ENCODE peak calls at places on chromosome 9, in nine cellular contexts. D is AG09309, R is heart right ventricle, N is adrenal gland, Y is ovary, T is coronary artery, Q is dorsolateral prefrontal cortex, M is Peyer's patch, F is fibroblast of mammary gland. W is an unnamed sample.

GRCh38 chr9:98117984-98118639 is 910 bp downstream of the TRIM14 start:
- DNase-seq in D (no peak), Y (no peak), R (no peak), F (peak), N (peak), M (peak), T (no peak), Q (no peak), W (peak)

GRCh38 chr9:75071530-75072122 is 16.3 kb downstream of the NMRK1 start:
- DNase-seq in D (no peak), F (peak), N (no peak), Q (no peak), Y (no peak), M (peak), R (no peak), T (no peak), W (no peak)

GRCh38 chr9:37911271-37911681 is 7.3 kb upstream of the SLC25A51 start:
- DNase-seq in T (peak), N (peak), Y (peak), Q (no peak), M (no peak), R (no peak), F (peak), D (no peak), W (peak)

GRCh38 chr9:93098236-93098946 is 2.4 kb downstream of the CARD19 start:
- DNase-seq in D (peak), M (peak), N (peak), R (peak), Q (peak), Y (peak), F (peak), T (peak), W (peak)

GRCh38 chr9:88259041-88259440 is 120.8 kb upstream of the SPATA31C2 start:
- DNase-seq in Q (no peak), M (no peak), N (no peak), Y (no peak), D (no peak), R (no peak), T (no peak), F (peak), W (no peak)

GRCh38 chr9:91193658-91194391 is 167.9 kb downstream of the AUH start:
- DNase-seq in Q (peak), R (peak), Y (peak), T (peak), N (peak), D (peak), F (peak), M (peak), W (peak)

GRCh38 chr9:130518943-130519772 is 60.2 kb upstream of the FUBP3 start:
- DNase-seq in R (no peak), M (no peak), Y (no peak), N (no peak), T (no peak), F (no peak), Q (no peak), D (no peak), W (no peak)

GRCh38 chr9:121840838-121841760 is 189.7 kb downstream of the DAB2IP start:
- DNase-seq in Q (no peak), M (peak), R (no peak), F (no peak), T (peak), D (no peak), Y (no peak), N (peak), W (no peak)

GRCh38 chr9:133114451-133114885 is 6.6 kb downstream of the RALGDS start:
- DNase-seq in Y (peak), F (no peak), D (no peak), R (peak), T (no peak), Q (peak), N (peak), M (no peak), W (no peak)

GRCh38 chr9:7534211-7534935 is 265.2 kb downstream of the DMAC1 start:
- DNase-seq in Q (no peak), Y (no peak), F (no peak), M (no peak), T (no peak), N (no peak), R (no peak), D (no peak), W (peak)

GRCh38 chr9:121404906-121405305 is 34.9 kb upstream of the STOM start:
- DNase-seq in Y (no peak), D (no peak), N (no peak), R (no peak), Q (no peak), M (no peak), T (no peak), F (no peak), W (no peak)

GRCh38 chr9:79127661-79128060 is 444.1 kb upstream of the TLE4 start:
- DNase-seq in Q (no peak), R (no peak), F (no peak), N (no peak), Y (no peak), M (no peak), D (peak), T (no peak), W (no peak)

GRCh38 chr9:93674580-93675335 is 98.4 kb downstream of the PHF2 start:
- DNase-seq in N (peak), F (no peak), D (no peak), Q (peak), R (peak), M (peak), T (peak), Y (peak), W (no peak)

GRCh38 chr9:13532407-13532806 is 252.9 kb upstream of the MPDZ start:
- DNase-seq in R (no peak), Y (no peak), F (no peak), M (no peak), Q (no peak), T (no peak), D (no peak), N (no peak), W (no peak)

GRCh38 chr9:20621553-20622329 is 558 bp downstream of the MLLT3 start:
- DNase-seq in Y (peak), T (peak), R (peak), D (no peak), F (peak), Q (peak), N (peak), M (peak), W (peak)

GRCh38 chr9:136726118-136726517 is 13.7 kb downstream of the DIPK1B start:
- DNase-seq in Y (no peak), R (no peak), M (no peak), F (no peak), Q (no peak), N (no peak), D (no peak), T (no peak), W (no peak)
- H3K4me3 ChIP-seq in Y (peak), R (peak), M (peak), F (peak), Q (peak), N (no peak), D (peak), T (peak), W (peak)

GRCh38 chr9:9729082-9729481 is 883.7 kb downstream of the PTPRD start:
- DNase-seq in T (no peak), Y (no peak), Q (no peak), D (no peak), N (no peak), M (no peak), R (no peak), F (no peak), W (no peak)

DNA sequence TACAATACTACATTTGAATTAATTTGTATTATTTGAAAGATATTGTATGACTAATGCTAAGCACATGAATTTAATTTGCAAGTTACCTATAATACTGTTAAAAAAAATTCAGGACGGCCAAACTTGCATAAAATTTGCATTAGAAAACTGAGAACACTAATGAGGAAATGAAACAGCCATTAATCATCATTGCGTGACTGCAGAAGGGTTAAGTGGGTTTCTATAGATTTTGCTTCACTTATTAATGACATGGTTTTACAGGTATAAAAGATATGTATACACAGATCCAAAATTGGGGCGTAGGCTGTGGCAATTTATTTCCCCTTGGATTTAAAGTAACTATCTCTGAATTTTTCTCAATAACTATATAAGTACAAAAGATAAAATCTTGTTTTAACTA is 882.6 kb downstream of the PTPRD start:
- DNase-seq in T (no peak), M (no peak), Q (no peak), F (no peak), N (no peak), R (no peak), D (no peak), Y (no peak), W (no peak)
- TF ChIP-seq CTCF in T (no peak), M (no peak), Q (no peak), F (no peak), N (no peak), R (no peak), D (no peak), Y (no peak), W (no peak)

GRCh38 chr9:35686222-35687203 is 3.2 kb downstream of the TPM2 start:
- DNase-seq in D (no peak), R (peak), T (no peak), Y (no peak), F (peak), M (no peak), N (no peak), Q (no peak), W (peak)
- H3K4me3 ChIP-seq in D (peak), R (peak), T (peak), Y (peak), F (peak), M (no peak), N (no peak), Q (no peak), W (peak)

GRCh38 chr9:126564716-126565115 is 49.0 kb upstream of the LMX1B start:
- DNase-seq in R (no peak), M (no peak), Y (no peak), T (no peak), N (no peak), D (no peak), F (no peak), Q (no peak), W (no peak)
- TF ChIP-seq CTCF in R (no peak), M (no peak), Y (no peak), T (no peak), N (no peak), D (no peak), F (no peak), Q (no peak), W (no peak)

DNA sequence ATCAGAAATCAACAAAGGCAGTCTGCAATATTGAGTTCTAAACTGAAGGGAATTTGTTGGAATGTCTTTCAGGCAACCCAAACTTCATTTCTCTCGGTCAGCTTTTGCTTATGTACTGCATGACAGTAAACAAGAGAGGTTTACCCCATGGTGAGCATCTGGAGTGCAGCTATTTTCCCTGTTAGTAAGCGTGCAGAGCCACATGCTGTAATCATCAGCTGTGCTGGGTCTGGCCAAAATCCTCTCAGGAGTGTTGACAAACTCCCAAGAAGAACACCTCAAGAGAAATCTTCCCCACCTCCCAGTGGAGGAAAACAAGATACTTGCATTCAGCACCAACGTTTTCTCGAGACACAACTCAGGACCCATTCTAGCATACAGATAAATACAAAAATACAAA is 83.6 kb upstream of the ADAMTSL1 start:
- DNase-seq in M (no peak), F (peak), N (no peak), T (no peak), D (no peak), R (no peak), Q (no peak), Y (no peak), W (peak)
- H3K4me3 ChIP-seq in M (no peak), F (no peak), N (no peak), T (no peak), D (no peak), R (no peak), Q (no peak), Y (no peak), W (no peak)

DNA sequence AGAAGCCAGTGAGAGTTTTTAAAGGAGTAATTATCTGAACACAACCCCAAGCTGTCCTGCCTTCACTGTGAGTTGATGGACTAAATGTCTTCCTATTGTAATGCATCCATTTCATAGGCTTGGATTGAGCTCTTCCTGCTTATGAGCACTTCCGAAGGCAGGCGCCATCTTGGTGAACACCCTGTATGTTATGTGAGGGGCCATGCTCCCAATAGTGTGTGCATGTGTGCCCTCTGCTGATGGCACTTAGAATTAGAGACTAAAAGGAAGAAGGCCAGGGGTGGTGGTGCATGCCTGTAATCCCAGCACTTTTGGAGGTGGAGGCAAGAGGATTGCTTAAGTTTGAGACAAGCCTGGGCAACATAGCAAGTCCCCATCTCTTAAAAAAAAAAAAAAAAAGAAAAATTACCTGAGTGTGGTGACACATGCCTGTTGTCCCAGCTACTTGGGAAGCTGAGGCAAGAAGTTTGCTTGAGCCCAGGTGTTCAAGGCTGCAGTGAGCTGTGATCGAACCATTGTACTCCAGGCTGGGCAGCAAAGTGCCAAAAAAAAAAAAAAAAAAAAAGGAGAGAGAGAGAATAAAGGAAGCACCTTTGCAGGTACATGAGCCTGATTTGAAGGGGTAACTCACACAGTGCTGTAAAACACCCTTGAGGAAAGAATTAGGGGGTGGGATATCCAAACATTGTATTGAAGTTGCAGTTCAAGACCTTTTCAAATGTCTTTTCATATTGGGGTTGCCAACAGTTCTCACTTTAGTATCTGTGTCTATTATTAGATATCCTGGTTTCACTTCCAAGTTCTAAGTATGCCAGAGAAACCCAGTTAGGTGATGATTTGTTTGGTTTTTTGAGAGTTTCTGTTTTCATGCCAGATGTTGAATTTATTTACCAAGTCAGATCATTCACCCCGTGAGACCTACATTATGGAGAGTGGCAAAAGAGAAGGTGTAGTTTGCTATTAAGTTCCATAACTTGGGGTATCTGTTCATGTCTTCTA is 64.8 kb downstream of the C9orf152 start:
- DNase-seq in D (no peak), N (no peak), Q (no peak), T (no peak), Y (no peak), R (no peak), F (no peak), M (no peak), W (no peak)
- TF ChIP-seq CTCF in D (no peak), N (no peak), Q (no peak), T (no peak), Y (no peak), R (no peak), F (peak), M (no peak), W (peak)

GRCh38 chr9:135801070-135801469 is 99.1 kb downstream of the KCNT1 start:
- DNase-seq in D (no peak), Q (no peak), R (no peak), Y (no peak), N (no peak), T (no peak), M (no peak), F (no peak), W (no peak)

GRCh38 chr9:135803441-135803840 is 101.5 kb downstream of the KCNT1 start:
- DNase-seq in Q (no peak), D (no peak), T (no peak), R (no peak), F (no peak), N (no peak), M (no peak), Y (no peak), W (no peak)

GRCh38 chr9:135802876-135803419 is 101.0 kb downstream of the KCNT1 start:
- DNase-seq in N (no peak), R (no peak), Y (no peak), Q (no peak), M (no peak), F (no peak), T (no peak), D (no peak), W (no peak)

GRCh38 chr9:135805422-135806022 is 101.8 kb downstream of the CAMSAP1 start:
- DNase-seq in Q (no peak), F (no peak), R (no peak), Y (no peak), M (no peak), D (no peak), T (no peak), N (no peak), W (no peak)

GRCh38 chr9:135804588-135805421 is 102.5 kb downstream of the CAMSAP1 start:
- DNase-seq in R (no peak), Y (no peak), N (no peak), F (no peak), Q (no peak), D (no peak), T (no peak), M (no peak), W (no peak)
- H3K4me3 ChIP-seq in R (no peak), Y (no peak), N (no peak), F (no peak), Q (no peak), D (no peak), T (no peak), M (no peak), W (no peak)

GRCh38 chr9:126051446-126052130 is 275.0 kb upstream of the MVB12B start:
- DNase-seq in M (no peak), R (no peak), D (no peak), Q (no peak), N (no peak), T (no peak), F (no peak), Y (no peak), W (no peak)

GRCh38 chr9:126050605-126050990 is 276.0 kb upstream of the MVB12B start:
- DNase-seq in Q (no peak), D (no peak), R (no peak), M (no peak), N (no peak), F (no peak), T (no peak), Y (no peak), W (no peak)

GRCh38 chr9:126052791-126053190 is 273.8 kb upstream of the MVB12B start:
- DNase-seq in Y (no peak), D (no peak), Q (no peak), F (no peak), R (no peak), N (no peak), T (no peak), M (no peak), W (no peak)

GRCh38 chr9:126049088-126049487 is 277.5 kb upstream of the MVB12B start:
- DNase-seq in F (no peak), T (no peak), Y (no peak), N (no peak), D (no peak), Q (no peak), R (no peak), M (no peak), W (no peak)

DNA sequence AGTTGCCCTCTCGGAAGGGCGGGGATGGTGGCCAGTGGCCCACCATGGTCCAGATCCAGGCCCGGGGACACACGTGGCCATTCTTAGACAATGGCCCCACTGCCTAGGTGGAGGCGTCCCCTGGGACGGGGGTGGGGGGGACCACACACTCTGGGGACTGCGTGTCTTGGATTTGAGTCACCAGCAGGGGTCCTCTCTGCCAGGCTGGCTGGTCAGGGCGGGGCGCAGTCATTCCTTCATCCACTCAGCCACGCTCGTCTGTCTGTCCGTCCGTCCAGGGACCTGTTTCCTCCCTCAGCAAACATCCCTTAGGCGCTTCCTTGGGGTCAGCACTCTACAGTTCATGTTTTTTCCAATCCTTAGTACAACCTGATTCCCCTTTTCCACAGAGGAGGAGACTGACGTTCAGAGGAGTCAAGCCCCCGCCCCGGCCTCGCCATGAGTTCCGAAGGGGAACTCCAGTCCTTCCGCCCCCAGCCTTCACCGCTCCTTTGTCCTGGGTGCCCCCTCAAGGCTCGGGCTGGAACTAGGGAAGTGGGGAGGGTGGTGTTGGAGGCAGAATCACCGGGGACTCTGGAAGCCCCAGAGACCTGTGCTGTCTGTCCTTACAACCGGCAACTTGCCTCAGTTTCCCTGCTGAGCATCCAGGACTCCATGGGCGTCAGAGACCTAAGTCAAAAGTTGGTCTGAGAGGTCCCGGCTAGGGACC is 276.6 kb upstream of the MVB12B start:
- DNase-seq in D (no peak), Q (no peak), T (no peak), N (no peak), F (no peak), M (no peak), R (no peak), Y (no peak), W (no peak)
- TF ChIP-seq CTCF in D (no peak), Q (no peak), T (no peak), N (no peak), F (no peak), M (no peak), R (no peak), Y (no peak), W (no peak)

DNA sequence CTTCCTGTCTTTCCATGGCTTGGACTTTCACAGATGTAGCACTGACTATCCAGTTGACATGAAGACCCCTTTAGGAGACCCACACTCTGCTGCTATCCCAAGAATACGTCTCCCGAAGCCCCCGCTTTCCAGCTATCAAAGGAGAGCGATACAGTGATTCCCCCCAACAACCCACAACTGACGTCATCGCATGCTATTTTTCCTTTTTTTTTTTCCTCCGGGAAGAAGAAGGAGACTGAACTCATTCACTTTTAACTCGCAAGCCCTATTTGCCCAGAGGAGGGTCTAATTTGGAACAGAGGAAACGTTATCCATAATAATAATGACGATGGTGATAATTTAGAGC is 2.1 kb downstream of the PAPPA start:
- DNase-seq in F (peak), R (no peak), M (no peak), Q (no peak), N (no peak), T (no peak), D (no peak), Y (no peak), W (no peak)
- H3K4me3 ChIP-seq in F (peak), R (peak), M (peak), Q (peak), N (no peak), T (peak), D (peak), Y (peak), W (peak)

W was measured in fibroblast of pulmonary artery.